ENCODE peak calls at places on chromosomes 16 and 17, in four cellular contexts. One of them, this sample, is unnamed.
A peak's percentile ranks its signal among the peaks of the same experiment; 100 is the strongest.

GRCh38 chr17:73650147-73650546 is 5.9 kb upstream of the SDK2 start:
- DNase-seq in lower lobe of right lung: no peak
- DNase-seq in stomach: no peak
- DNase-seq in body of pancreas: no peak
- DNase-seq in this sample: no peak

GRCh38 chr16:31071861-31072260 is 2.2 kb downstream of the ZNF668 start:
- DNase-seq in lower lobe of right lung: no peak
- DNase-seq in body of pancreas: no peak
- DNase-seq in stomach: no peak
- DNase-seq in this sample: no peak

GRCh38 chr16:31476305-31477219 is 4.6 kb downstream of the TGFB1I1 start:
- DNase-seq in body of pancreas: peak; percentile 93
- DNase-seq in lower lobe of right lung: peak; percentile 94
- DNase-seq in stomach: peak; percentile 93
- DNase-seq in this sample: no peak

GRCh38 chr17:4482338-4483011 is 16.2 kb upstream of the SPNS2 start:
- DNase-seq in lower lobe of right lung: no peak
- DNase-seq in body of pancreas: no peak
- DNase-seq in stomach: peak; percentile 49
- DNase-seq in this sample: no peak

GRCh38 chr17:1907818-1908698 is 78.3 kb downstream of the RPA1 start:
- DNase-seq in stomach: no peak
- DNase-seq in body of pancreas: no peak
- DNase-seq in lower lobe of right lung: no peak
- DNase-seq in this sample: no peak

GRCh38 chr16:4240624-4241023 is 1.3 kb downstream of the SRL start:
- DNase-seq in lower lobe of right lung: no peak
- DNase-seq in stomach: no peak
- DNase-seq in body of pancreas: no peak
- DNase-seq in this sample: no peak

GRCh38 chr17:83122834-83123233 is 43.4 kb downstream of the METRNL start:
- DNase-seq in stomach: no peak
- DNase-seq in body of pancreas: no peak
- DNase-seq in lower lobe of right lung: peak; percentile 33
- DNase-seq in this sample: no peak

GRCh38 chr16:27813591-27813990 is 249.9 kb downstream of the GSG1L start:
- DNase-seq in body of pancreas: no peak
- DNase-seq in lower lobe of right lung: no peak
- DNase-seq in stomach: no peak
- DNase-seq in this sample: no peak

GRCh38 chr17:29326414-29326813 is 32.5 kb upstream of the NUFIP2 start:
- DNase-seq in lower lobe of right lung: no peak
- DNase-seq in body of pancreas: no peak
- DNase-seq in stomach: no peak
- DNase-seq in this sample: no peak

GRCh38 chr17:80637286-80637703 is 92.7 kb downstream of the RPTOR start:
- DNase-seq in stomach: no peak
- DNase-seq in body of pancreas: no peak
- DNase-seq in lower lobe of right lung: no peak
- DNase-seq in this sample: no peak

GRCh38 chr16:17431012-17431411 is 39.7 kb downstream of the XYLT1 start:
- DNase-seq in lower lobe of right lung: no peak
- DNase-seq in body of pancreas: no peak
- DNase-seq in stomach: no peak
- DNase-seq in this sample: no peak

GRCh38 chr17:62899349-62899748 is 66.7 kb upstream of the TANC2 start:
- DNase-seq in body of pancreas: peak; percentile 50
- DNase-seq in lower lobe of right lung: peak; percentile 79
- DNase-seq in stomach: no peak
- DNase-seq in this sample: no peak

GRCh38 chr17:73969956-73970355 is 233.5 kb upstream of the RPL38 start:
- DNase-seq in lower lobe of right lung: peak; percentile 81
- DNase-seq in stomach: no peak
- DNase-seq in body of pancreas: peak; percentile 64
- DNase-seq in this sample: no peak

GRCh38 chr16:31382485-31383161 is 10.5 kb upstream of the ITGAD start:
- DNase-seq in body of pancreas: peak; percentile 78
- DNase-seq in stomach: peak; percentile 67
- DNase-seq in lower lobe of right lung: peak; percentile 82
- DNase-seq in this sample: no peak

GRCh38 chr17:17959520-17960361 is 12.5 kb downstream of the TOM1L2 start:
- DNase-seq in body of pancreas: no peak
- DNase-seq in lower lobe of right lung: no peak
- DNase-seq in stomach: no peak
- DNase-seq in this sample: no peak

GRCh38 chr17:29215717-29216116 is 30.9 kb upstream of the CRYBA1 start:
- DNase-seq in lower lobe of right lung: no peak
- DNase-seq in stomach: no peak
- DNase-seq in body of pancreas: no peak
- DNase-seq in this sample: no peak

GRCh38 chr16:54194008-54194731 is 92.4 kb downstream of the IRX3 start:
- DNase-seq in stomach: peak; percentile 58
- DNase-seq in lower lobe of right lung: peak; percentile 81
- DNase-seq in body of pancreas: peak; percentile 21
- DNase-seq in this sample: peak; percentile 45

GRCh38 chr16:86604436-86605220 is 26.3 kb downstream of the FOXL1 start:
- DNase-seq in lower lobe of right lung: no peak
- DNase-seq in stomach: no peak
- DNase-seq in body of pancreas: no peak
- DNase-seq in this sample: no peak

GRCh38 chr17:42005128-42005527 is 12.1 kb downstream of the DNAJC7 start:
- DNase-seq in lower lobe of right lung: no peak
- DNase-seq in body of pancreas: no peak
- DNase-seq in stomach: no peak
- DNase-seq in this sample: no peak

GRCh38 chr17:21345236-21345635 is 30.9 kb upstream of the KCNJ12 start:
- DNase-seq in body of pancreas: no peak
- DNase-seq in stomach: no peak
- DNase-seq in lower lobe of right lung: peak; percentile 32
- DNase-seq in this sample: peak; percentile 32

GRCh38 chr17:31583795-31584340 is 192.4 kb downstream of the RAB11FIP4 start:
- DNase-seq in stomach: no peak
- DNase-seq in lower lobe of right lung: no peak
- DNase-seq in body of pancreas: no peak
- DNase-seq in this sample: no peak

GRCh38 chr16:66588981-66589713 is 9.9 kb downstream of the CMTM2 start:
- DNase-seq in stomach: peak; percentile 45
- DNase-seq in lower lobe of right lung: peak; percentile 77
- DNase-seq in body of pancreas: peak; percentile 51
- DNase-seq in this sample: no peak

GRCh38 chr17:46915596-46915995 is 7.4 kb upstream of the GOSR2 start:
- DNase-seq in body of pancreas: no peak
- DNase-seq in lower lobe of right lung: no peak
- DNase-seq in stomach: no peak
- DNase-seq in this sample: no peak

GRCh38 chr17:44738214-44738906 is 20.4 kb upstream of the ADAM11 start:
- DNase-seq in body of pancreas: no peak
- DNase-seq in lower lobe of right lung: no peak
- DNase-seq in stomach: no peak
- DNase-seq in this sample: no peak

GRCh38 chr16:53773150-53773846 is 69.3 kb downstream of the FTO start:
- DNase-seq in stomach: peak; percentile 29
- DNase-seq in lower lobe of right lung: no peak
- DNase-seq in body of pancreas: peak; percentile 75
- DNase-seq in this sample: no peak

GRCh38 chr16:11402745-11403533 is 57.7 kb downstream of the RMI2 start:
- DNase-seq in stomach: no peak
- DNase-seq in body of pancreas: no peak
- DNase-seq in lower lobe of right lung: no peak
- DNase-seq in this sample: no peak

GRCh38 chr16:10969615-10970014 is 25.3 kb downstream of the CLEC16A start:
- DNase-seq in lower lobe of right lung: no peak
- DNase-seq in body of pancreas: no peak
- DNase-seq in stomach: no peak
- DNase-seq in this sample: no peak

GRCh38 chr17:19750835-19751234 is 2.7 kb upstream of the ALDH3A1 start:
- DNase-seq in lower lobe of right lung: no peak
- DNase-seq in body of pancreas: no peak
- DNase-seq in stomach: no peak
- DNase-seq in this sample: no peak

GRCh38 chr16:11668590-11669379 is 530 bp downstream of the SNN start:
- DNase-seq in stomach: no peak
- DNase-seq in body of pancreas: no peak
- DNase-seq in lower lobe of right lung: no peak
- DNase-seq in this sample: peak; percentile 66

GRCh38 chr16:12468552-12468951 is 335.1 kb downstream of the CPPED1 start:
- DNase-seq in body of pancreas: no peak
- DNase-seq in stomach: no peak
- DNase-seq in lower lobe of right lung: no peak
- DNase-seq in this sample: no peak

GRCh38 chr16:78729687-78730086 is 630.2 kb downstream of the WWOX start:
- DNase-seq in stomach: no peak
- DNase-seq in body of pancreas: no peak
- DNase-seq in lower lobe of right lung: no peak
- DNase-seq in this sample: no peak

DNA sequence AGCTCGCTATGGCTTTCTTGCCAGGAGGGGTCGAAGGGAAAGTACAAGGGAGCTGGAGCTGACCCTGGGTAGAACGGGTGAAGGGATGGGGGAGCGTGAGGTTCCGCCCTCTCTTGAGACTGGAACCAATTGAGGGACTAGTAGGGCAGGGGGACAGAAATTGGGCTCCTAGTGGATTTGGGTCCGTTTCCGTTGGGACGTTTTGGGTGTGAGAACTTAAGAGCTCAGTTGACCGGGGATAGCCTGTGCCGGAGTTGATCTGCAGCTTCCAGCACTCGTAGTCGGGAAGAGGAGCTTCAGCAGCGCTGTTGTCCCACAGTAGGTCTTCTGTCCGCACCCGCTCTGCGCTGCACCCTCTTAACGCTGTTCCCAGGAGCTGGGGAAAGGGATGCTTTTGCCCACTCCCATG is 481 bp downstream of the CNTROB start:
- DNase-seq in lower lobe of right lung: peak; percentile 58
- DNase-seq in body of pancreas: peak; percentile 37
- DNase-seq in stomach: no peak
- DNase-seq in this sample: peak; percentile 54
- H3K27ac ChIP-seq in lower lobe of right lung: peak overlapping the region; percentile 82
- H3K27ac ChIP-seq in body of pancreas: no peak overlapping the region
- H3K27ac ChIP-seq in stomach: peak overlapping the region; percentile 81
- H3K27ac ChIP-seq in this sample: peak overlapping the region; percentile 1

DNA sequence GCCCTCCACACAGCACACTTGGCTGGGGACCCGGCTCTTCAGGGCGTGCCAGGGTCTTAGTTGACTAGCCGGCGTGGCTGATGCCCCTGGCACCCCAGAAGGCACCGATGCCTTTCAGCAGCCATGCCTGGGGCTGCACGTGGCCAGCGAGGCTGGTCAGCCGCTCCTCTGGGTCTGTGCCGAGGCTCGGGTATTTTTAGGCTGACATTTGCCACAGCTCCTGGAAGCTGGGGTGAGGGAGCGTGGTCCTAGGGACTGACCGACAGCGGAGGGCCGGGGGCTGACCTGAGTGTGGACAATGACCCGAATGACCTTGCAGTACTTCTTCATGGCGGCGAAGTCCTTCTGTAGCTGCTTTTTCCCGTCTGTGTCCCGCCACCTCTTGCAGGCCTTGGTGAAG is 3.9 kb downstream of the RPL3L start:
- DNase-seq in lower lobe of right lung: peak; percentile 20
- DNase-seq in stomach: no peak
- DNase-seq in body of pancreas: no peak
- DNase-seq in this sample: no peak
- H3K27ac ChIP-seq in lower lobe of right lung: no peak overlapping the region
- H3K27ac ChIP-seq in stomach: no peak overlapping the region
- H3K27ac ChIP-seq in body of pancreas: no peak overlapping the region
- H3K27ac ChIP-seq in this sample: no peak overlapping the region

DNA sequence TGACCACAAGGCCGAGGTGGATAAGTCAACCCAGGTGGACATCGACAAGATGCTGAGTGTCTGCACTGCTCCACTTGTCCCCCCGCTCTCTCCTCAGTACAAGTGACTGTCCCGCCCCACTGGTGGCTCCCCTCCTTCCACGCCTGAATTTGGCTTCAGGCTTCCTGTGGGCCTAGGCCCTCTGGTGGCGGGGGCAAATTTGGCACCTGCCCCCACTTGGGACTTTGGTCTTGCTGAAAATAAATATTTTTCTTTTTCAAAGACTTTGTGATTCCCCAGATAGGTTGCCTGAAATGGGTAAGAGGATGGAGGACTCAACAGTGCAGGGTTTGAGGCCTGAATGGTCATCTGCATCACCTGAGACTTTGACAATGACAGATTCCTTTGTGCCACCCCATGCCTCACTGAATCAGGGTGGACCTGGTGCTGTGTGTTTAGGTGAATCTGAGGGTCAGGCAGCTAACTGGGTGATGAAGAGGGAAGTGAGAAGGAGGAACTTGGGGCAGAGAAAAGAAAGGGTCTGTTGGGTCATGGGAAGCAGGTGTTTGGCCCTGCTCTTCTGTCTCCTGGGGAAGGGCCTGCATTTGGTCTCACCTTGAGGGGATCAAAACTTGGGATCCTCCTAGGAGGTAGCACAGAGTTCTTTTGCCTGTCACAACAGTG is 2.0 kb downstream of the C16orf86 start:
- DNase-seq in lower lobe of right lung: peak; percentile 49
- DNase-seq in body of pancreas: no peak
- DNase-seq in stomach: no peak
- DNase-seq in this sample: no peak
- H3K27ac ChIP-seq in lower lobe of right lung: peak overlapping the region; percentile 92
- H3K27ac ChIP-seq in body of pancreas: peak overlapping the region; percentile 25
- H3K27ac ChIP-seq in stomach: no peak overlapping the region
- H3K27ac ChIP-seq in this sample: no peak overlapping the region

GRCh38 chr16:22313876-22314470 is 16.8 kb downstream of the POLR3E start:
- DNase-seq in stomach: peak; percentile 16
- DNase-seq in lower lobe of right lung: no peak
- DNase-seq in body of pancreas: no peak
- DNase-seq in this sample: peak; percentile 10
- H3K27ac ChIP-seq in stomach: no peak overlapping the region
- H3K27ac ChIP-seq in lower lobe of right lung: no peak overlapping the region
- H3K27ac ChIP-seq in body of pancreas: no peak overlapping the region
- H3K27ac ChIP-seq in this sample: no peak overlapping the region

DNA sequence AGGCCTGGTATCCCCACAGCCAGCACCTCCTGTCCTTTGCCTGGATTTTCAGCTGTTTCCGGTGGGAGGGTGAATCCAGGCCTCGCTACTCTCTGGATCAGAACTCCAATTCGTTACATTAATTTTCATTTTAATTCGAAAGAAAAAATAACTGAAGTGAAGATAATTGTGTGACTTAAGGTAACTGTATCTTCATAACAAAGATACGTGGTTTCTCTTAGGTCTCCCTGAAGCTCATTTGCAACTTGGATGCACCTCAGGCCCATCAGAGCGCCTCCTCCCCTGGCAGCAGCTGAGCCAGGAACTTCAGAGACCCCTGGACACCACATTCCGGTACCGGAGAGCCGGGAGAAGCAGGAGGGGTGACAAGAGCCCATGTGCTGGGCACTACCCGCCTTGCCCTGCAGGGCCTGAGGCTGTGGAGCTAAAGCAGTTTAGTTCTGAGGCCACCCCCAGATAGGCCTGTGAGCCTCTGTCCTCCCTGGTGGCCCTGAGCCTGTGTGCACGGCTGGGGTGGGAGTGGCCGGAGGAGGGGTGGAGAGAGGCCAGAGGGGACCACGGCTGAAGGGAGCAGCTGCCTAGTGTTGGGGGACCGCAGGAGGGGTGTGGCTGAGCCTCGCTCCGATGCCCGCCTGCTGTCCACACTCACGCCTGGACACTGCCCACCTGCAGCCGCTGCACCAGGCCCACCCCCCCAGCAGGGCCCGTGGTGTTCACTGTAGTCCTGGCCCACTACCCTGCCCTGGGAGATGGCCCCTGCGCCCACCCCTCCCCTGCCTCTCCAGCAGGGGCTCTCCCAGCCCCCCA is 11.4 kb upstream of the DUS1L start:
- DNase-seq in body of pancreas: no peak
- DNase-seq in stomach: no peak
- DNase-seq in lower lobe of right lung: no peak
- DNase-seq in this sample: no peak
- H3K27ac ChIP-seq in body of pancreas: no peak overlapping the region
- H3K27ac ChIP-seq in stomach: no peak overlapping the region
- H3K27ac ChIP-seq in lower lobe of right lung: no peak overlapping the region
- H3K27ac ChIP-seq in this sample: no peak overlapping the region

This sample was measured in ovary.